ENCODE peak calls at places on chromosomes 1 and 21, in six cellular contexts. N, L, A, V, R and Y are unnamed samples.

GRCh38 chr1:245279346-245279745 is 124.6 kb downstream of the KIF26B start:
- DNase-seq in N (no peak), V (no peak), L (no peak), A (no peak), R (peak; percentile 43), Y (peak; percentile 28)

GRCh38 chr1:173473599-173474011 is 3.5 kb upstream of the PRDX6 start:
- DNase-seq in V (peak; percentile 69), A (no peak), R (peak; percentile 42), N (peak; percentile 66), L (no peak), Y (peak; percentile 67)

GRCh38 chr1:207888647-207889046 is 22.3 kb downstream of the CD34 start:
- DNase-seq in R (peak; percentile 89), V (no peak), A (no peak), L (no peak), N (no peak), Y (peak; percentile 40)

GRCh38 chr1:30125024-30125423 is 598.4 kb downstream of the MATN1 start:
- DNase-seq in L (no peak), V (no peak), N (no peak), A (no peak), R (no peak), Y (no peak)

GRCh38 chr1:21344750-21345443 is 54.6 kb upstream of the ECE1 start:
- DNase-seq in A (peak; percentile 37), N (no peak), R (no peak), L (no peak), V (no peak), Y (peak; percentile 50)

GRCh38 chr1:11908139-11909021 is 17.8 kb downstream of the KIAA2013 start:
- DNase-seq in R (peak; percentile 97), L (no peak), A (peak; percentile 92), N (peak; percentile 97), V (peak; percentile 98), Y (peak; percentile 94)

GRCh38 chr1:6502000-6502891 is 10.8 kb upstream of the PLEKHG5 start:
- DNase-seq in L (no peak), R (no peak), N (no peak), V (no peak), A (peak; percentile 39), Y (peak; percentile 45)

GRCh38 chr1:66444438-66445265 is 89.3 kb upstream of the SGIP1 start:
- DNase-seq in R (no peak), A (no peak), L (no peak), V (no peak), N (no peak), Y (no peak)

GRCh38 chr1:38589036-38589435 is 270.5 kb downstream of the RRAGC start:
- DNase-seq in V (no peak), A (peak; percentile 10), L (no peak), N (peak; percentile 81), R (no peak), Y (no peak)

GRCh38 chr1:194535369-194535768 is 1349.0 kb upstream of the B3GALT2 start:
- DNase-seq in N (peak; percentile 17), A (no peak), L (no peak), V (no peak), R (no peak), Y (no peak)

GRCh38 chr1:20228314-20228713 is 42.0 kb upstream of the PLA2G2C start:
- DNase-seq in N (no peak), L (no peak), A (no peak), R (no peak), V (no peak), Y (no peak)

GRCh38 chr1:167330601-167331293 is 110.1 kb downstream of the POU2F1 start:
- DNase-seq in L (no peak), V (no peak), N (no peak), A (no peak), R (no peak), Y (no peak)

GRCh38 chr1:61052393-61053280 is 29.7 kb upstream of the NFIA start:
- DNase-seq in L (no peak), N (no peak), A (no peak), R (no peak), V (no peak), Y (no peak)

GRCh38 chr1:197464039-197464438 is 196.0 kb downstream of the CRB1 start:
- DNase-seq in L (no peak), N (peak; percentile 70), A (peak; percentile 10), V (peak; percentile 83), R (peak; percentile 91), Y (peak; percentile 62)

GRCh38 chr21:46431448-46431847 is 27.2 kb upstream of the DIP2A start:
- DNase-seq in L (no peak), R (no peak), V (no peak), N (no peak), A (no peak), Y (no peak)

GRCh38 chr1:9557624-9558023 is 18.4 kb downstream of the SLC25A33 start:
- DNase-seq in N (no peak), A (no peak), R (no peak), L (no peak), V (no peak), Y (no peak)

GRCh38 chr1:31441073-31441472 is 28.1 kb downstream of the SERINC2 start:
- DNase-seq in N (no peak), A (no peak), R (no peak), L (no peak), V (no peak), Y (no peak)

GRCh38 chr21:46269466-46269865 is 15.9 kb downstream of the MCM3AP start:
- DNase-seq in V (no peak), A (no peak), N (no peak), L (no peak), R (no peak), Y (no peak)

GRCh38 chr1:83839566-83840173 is 159.3 kb downstream of the TTLL7 start:
- DNase-seq in R (peak; percentile 57), L (no peak), N (peak; percentile 77), V (peak; percentile 18), A (no peak), Y (peak; percentile 78)

GRCh38 chr1:203083463-203083921 is 2.3 kb downstream of the MYOG start:
- DNase-seq in L (no peak), R (no peak), V (no peak), N (no peak), A (no peak), Y (no peak)

GRCh38 chr21:16419188-16419874 is 689.5 kb downstream of the USP25 start:
- DNase-seq in R (peak; percentile 44), N (peak; percentile 36), V (peak; percentile 92), A (peak; percentile 13), L (peak; percentile 47), Y (peak; percentile 61)

GRCh38 chr1:154955718-154956513 is at the start of gene PBXIP1:
- DNase-seq in A (peak; percentile 92), V (peak; percentile 93), N (peak; percentile 88), R (peak; percentile 85), L (peak; percentile 40), Y (peak; percentile 94)

GRCh38 chr1:179042700-179043099 is 17.0 kb downstream of the FAM20B start:
- DNase-seq in R (no peak), V (no peak), N (no peak), L (no peak), A (no peak), Y (no peak)

GRCh38 chr1:219858980-219859379 is 69.4 kb downstream of the SLC30A10 start:
- DNase-seq in R (no peak), N (no peak), A (peak; percentile 62), V (no peak), L (no peak), Y (no peak)

GRCh38 chr1:96641292-96641691 is 80.3 kb upstream of the PTBP2 start:
- DNase-seq in A (no peak), R (peak; percentile 66), N (peak; percentile 32), L (no peak), V (no peak), Y (peak; percentile 69)

GRCh38 chr1:77652179-77652745 is 30.2 kb downstream of the ZZZ3 start:
- DNase-seq in V (no peak), L (no peak), A (no peak), R (peak; percentile 87), N (no peak), Y (peak; percentile 73)

GRCh38 chr1:196546272-196547245 is 61.7 kb downstream of the KCNT2 start:
- DNase-seq in N (peak; percentile 32), V (peak; percentile 19), A (no peak), L (no peak), R (peak; percentile 2), Y (peak; percentile 42)

GRCh38 chr1:221708987-221709386 is 32.9 kb downstream of the DUSP10 start:
- DNase-seq in L (no peak), R (peak; percentile 67), A (no peak), V (peak; percentile 84), N (peak; percentile 70), Y (no peak)

GRCh38 chr1:96723372-96723771 is 1.8 kb downstream of the PTBP2 start:
- DNase-seq in N (no peak), V (no peak), A (no peak), L (no peak), R (no peak), Y (no peak)

GRCh38 chr1:8987881-8988617 is 38.2 kb downstream of the SLC2A7 start:
- DNase-seq in A (peak; percentile 72), L (no peak), N (peak; percentile 41), R (peak; percentile 42), V (peak; percentile 53), Y (peak; percentile 74)

GRCh38 chr1:65232402-65233122 is 76.8 kb upstream of the DNAJC6 start:
- DNase-seq in R (no peak), N (no peak), A (no peak), V (no peak), L (no peak), Y (no peak)

GRCh38 chr1:186033744-186034345 is 299.7 kb downstream of the HMCN1 start:
- DNase-seq in V (peak; percentile 18), N (peak; percentile 68), L (no peak), R (peak; percentile 16), A (no peak), Y (no peak)

GRCh38 chr1:92262516-92262915 is 36.3 kb downstream of the GLMN start:
- DNase-seq in N (no peak), R (no peak), V (no peak), L (no peak), A (no peak), Y (no peak)

DNA sequence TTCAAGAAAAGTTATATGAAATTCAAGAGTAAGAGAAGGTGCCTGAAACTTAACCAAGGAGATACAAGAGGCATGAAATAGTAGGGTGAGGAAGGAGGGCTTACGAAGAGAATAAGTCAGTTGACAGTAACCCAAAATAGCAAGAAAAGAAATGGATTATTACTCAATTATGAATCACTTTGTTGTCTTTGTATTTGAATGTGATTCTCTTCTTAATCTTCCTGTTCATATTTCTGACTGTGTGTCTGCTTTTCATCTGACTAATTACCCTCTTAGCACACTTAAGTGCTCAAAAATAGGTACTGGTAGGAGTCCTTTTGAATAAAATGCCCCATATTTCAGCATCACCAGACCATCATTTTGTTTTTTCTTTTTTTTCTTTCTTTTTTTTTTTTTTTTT is 39.4 kb downstream of the GLMN start:
- DNase-seq in R (peak; percentile 1), A (no peak), V (no peak), L (no peak), N (peak; percentile 64), Y (peak; percentile 2)
- H3K4me3 ChIP-seq in R (no peak overlapping the region), A (no peak overlapping the region), V (no peak overlapping the region), L (no peak overlapping the region), N (no peak overlapping the region), Y (no peak overlapping the region)

GRCh38 chr21:32414579-32415358 is 2.3 kb downstream of the EVA1C start:
- DNase-seq in V (peak; percentile 67), N (peak; percentile 60), A (no peak), L (no peak), R (no peak), Y (peak; percentile 68)
- H3K4me3 ChIP-seq in V (no peak overlapping the region), N (peak overlapping the region; percentile 59), A (no peak overlapping the region), L (peak overlapping the region; percentile 97), R (no peak overlapping the region), Y (peak overlapping the region; percentile 90)

GRCh38 chr1:184479435-184480202 is 92.8 kb downstream of the C1orf21 start:
- DNase-seq in R (no peak), L (no peak), N (no peak), A (peak; percentile 51), V (no peak), Y (no peak)
- H3K4me3 ChIP-seq in R (no peak overlapping the region), L (no peak overlapping the region), N (no peak overlapping the region), A (no peak overlapping the region), V (no peak overlapping the region), Y (no peak overlapping the region)

GRCh38 chr1:86503477-86504129 is 34.9 kb downstream of the CLCA1 start:
- DNase-seq in A (peak; percentile 37), R (no peak), L (no peak), N (no peak), V (no peak), Y (no peak)
- H3K4me3 ChIP-seq in A (no peak overlapping the region), R (no peak overlapping the region), L (peak overlapping the region; percentile 66), N (no peak overlapping the region), V (no peak overlapping the region), Y (no peak overlapping the region)